ENCODE peak calls at places on chromosomes 4 and X, in nine cellular contexts. One of them, this sample, is unnamed. For H3K9me3 and H3K4me1, the result is how much of the 10 kb centered on the place peaks cover.

GRCh38 chr4:57073559-57073958 is 36.6 kb downstream of the IGFBP7 start:
- DNase-seq in thoracic aorta: no peak
- DNase-seq in Karpas-422: no peak
- DNase-seq in CD8-positive, alpha-beta memory T cell: no peak
- DNase-seq in suprapubic skin: no peak
- DNase-seq in naive thymus-derived CD4-positive, alpha-beta T cell: no peak
- DNase-seq in mesenchymal stem cell: no peak
- DNase-seq in A549: no peak
- DNase-seq in ovary: no peak
- DNase-seq in this sample: no peak

GRCh38 chrX:151970661-151971060 is 3.8 kb downstream of the GABRE start:
- DNase-seq in Karpas-422: no peak
- DNase-seq in mesenchymal stem cell: peak
- DNase-seq in suprapubic skin: peak
- DNase-seq in CD8-positive, alpha-beta memory T cell: no peak
- DNase-seq in naive thymus-derived CD4-positive, alpha-beta T cell: no peak
- DNase-seq in A549: peak
- DNase-seq in thoracic aorta: peak
- DNase-seq in ovary: peak
- DNase-seq in this sample: peak

GRCh38 chrX:29470029-29470428 is 745.3 kb upstream of the MAGEB2 start:
- DNase-seq in thoracic aorta: no peak
- DNase-seq in A549: peak
- DNase-seq in naive thymus-derived CD4-positive, alpha-beta T cell: no peak
- DNase-seq in suprapubic skin: no peak
- DNase-seq in mesenchymal stem cell: peak
- DNase-seq in ovary: no peak
- DNase-seq in Karpas-422: no peak
- DNase-seq in CD8-positive, alpha-beta memory T cell: no peak
- DNase-seq in this sample: no peak

GRCh38 chr4:152462715-152463114 is 73.2 kb downstream of the FBXW7 start:
- DNase-seq in suprapubic skin: no peak
- DNase-seq in thoracic aorta: no peak
- DNase-seq in mesenchymal stem cell: peak
- DNase-seq in A549: no peak
- DNase-seq in Karpas-422: no peak
- DNase-seq in naive thymus-derived CD4-positive, alpha-beta T cell: no peak
- DNase-seq in CD8-positive, alpha-beta memory T cell: no peak
- DNase-seq in ovary: no peak
- DNase-seq in this sample: no peak

GRCh38 chrX:74534569-74535038 is 79.8 kb downstream of the RLIM start:
- DNase-seq in A549: no peak
- DNase-seq in CD8-positive, alpha-beta memory T cell: no peak
- DNase-seq in thoracic aorta: no peak
- DNase-seq in ovary: no peak
- DNase-seq in Karpas-422: no peak
- DNase-seq in mesenchymal stem cell: peak
- DNase-seq in suprapubic skin: no peak
- DNase-seq in naive thymus-derived CD4-positive, alpha-beta T cell: no peak
- DNase-seq in this sample: no peak

GRCh38 chr4:85952518-85952917 is 407.3 kb downstream of the MAPK10 start:
- DNase-seq in Karpas-422: no peak
- DNase-seq in CD8-positive, alpha-beta memory T cell: no peak
- DNase-seq in ovary: no peak
- DNase-seq in naive thymus-derived CD4-positive, alpha-beta T cell: no peak
- DNase-seq in thoracic aorta: no peak
- DNase-seq in suprapubic skin: no peak
- DNase-seq in A549: peak
- DNase-seq in mesenchymal stem cell: peak
- DNase-seq in this sample: no peak

GRCh38 chr4:5051210-5051691 is at the start of gene STK32B:
- DNase-seq in thoracic aorta: no peak
- DNase-seq in ovary: peak
- DNase-seq in naive thymus-derived CD4-positive, alpha-beta T cell: no peak
- DNase-seq in CD8-positive, alpha-beta memory T cell: no peak
- DNase-seq in mesenchymal stem cell: peak
- DNase-seq in A549: peak
- DNase-seq in suprapubic skin: peak
- DNase-seq in Karpas-422: no peak
- DNase-seq in this sample: peak

GRCh38 chr4:54005475-54005874 is 58.9 kb downstream of the CHIC2 start:
- DNase-seq in naive thymus-derived CD4-positive, alpha-beta T cell: no peak
- DNase-seq in CD8-positive, alpha-beta memory T cell: no peak
- DNase-seq in mesenchymal stem cell: peak
- DNase-seq in thoracic aorta: no peak
- DNase-seq in Karpas-422: peak
- DNase-seq in A549: no peak
- DNase-seq in ovary: no peak
- DNase-seq in suprapubic skin: no peak
- DNase-seq in this sample: no peak

GRCh38 chrX:129836827-129837226 is 6.9 kb downstream of the ZDHHC9 start:
- DNase-seq in thoracic aorta: no peak
- DNase-seq in CD8-positive, alpha-beta memory T cell: no peak
- DNase-seq in suprapubic skin: no peak
- DNase-seq in Karpas-422: no peak
- DNase-seq in naive thymus-derived CD4-positive, alpha-beta T cell: no peak
- DNase-seq in mesenchymal stem cell: no peak
- DNase-seq in ovary: no peak
- DNase-seq in A549: no peak
- DNase-seq in this sample: no peak

GRCh38 chr4:7464259-7464655 is 29.5 kb upstream of the PSAPL1 start:
- DNase-seq in mesenchymal stem cell: no peak
- DNase-seq in Karpas-422: no peak
- DNase-seq in thoracic aorta: no peak
- DNase-seq in naive thymus-derived CD4-positive, alpha-beta T cell: no peak
- DNase-seq in A549: no peak
- DNase-seq in ovary: no peak
- DNase-seq in suprapubic skin: no peak
- DNase-seq in CD8-positive, alpha-beta memory T cell: no peak
- DNase-seq in this sample: no peak

GRCh38 chrX:154010330-154011087 is 9.2 kb downstream of the IRAK1 start:
- DNase-seq in Karpas-422: no peak
- DNase-seq in ovary: no peak
- DNase-seq in A549: peak
- DNase-seq in thoracic aorta: no peak
- DNase-seq in CD8-positive, alpha-beta memory T cell: no peak
- DNase-seq in suprapubic skin: no peak
- DNase-seq in mesenchymal stem cell: peak
- DNase-seq in naive thymus-derived CD4-positive, alpha-beta T cell: no peak
- DNase-seq in this sample: no peak

GRCh38 chr4:105022811-105023667 is 123.6 kb upstream of the TET2 start:
- DNase-seq in Karpas-422: no peak
- DNase-seq in CD8-positive, alpha-beta memory T cell: no peak
- DNase-seq in naive thymus-derived CD4-positive, alpha-beta T cell: no peak
- DNase-seq in thoracic aorta: no peak
- DNase-seq in mesenchymal stem cell: peak
- DNase-seq in ovary: no peak
- DNase-seq in A549: no peak
- DNase-seq in suprapubic skin: no peak
- DNase-seq in this sample: no peak

GRCh38 chr4:11632015-11632414 is 203.3 kb upstream of the HS3ST1 start:
- DNase-seq in naive thymus-derived CD4-positive, alpha-beta T cell: no peak
- DNase-seq in suprapubic skin: no peak
- DNase-seq in thoracic aorta: no peak
- DNase-seq in ovary: no peak
- DNase-seq in mesenchymal stem cell: no peak
- DNase-seq in CD8-positive, alpha-beta memory T cell: no peak
- DNase-seq in A549: no peak
- DNase-seq in Karpas-422: no peak
- DNase-seq in this sample: no peak

DNA sequence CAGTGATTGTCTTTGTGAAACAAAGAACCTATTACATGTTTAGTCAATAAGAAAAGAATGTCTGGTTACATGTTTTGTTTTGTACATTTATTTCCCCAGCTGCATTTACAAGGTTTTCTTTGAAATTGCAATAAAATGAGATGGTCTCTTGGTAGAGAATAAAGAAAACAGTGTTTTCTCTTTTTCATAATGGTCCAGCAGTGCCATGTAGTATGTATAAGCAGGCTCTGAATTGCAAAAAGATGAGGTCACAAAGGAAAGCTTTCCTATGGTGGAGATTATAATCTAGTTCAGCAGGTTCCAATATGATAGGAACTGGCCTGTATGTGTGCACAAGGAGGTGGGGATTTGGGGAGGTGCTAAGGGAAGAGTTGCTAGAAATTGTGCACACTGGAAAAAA is 1417.3 kb downstream of the STIM2 start:
- DNase-seq in A549: no peak
- DNase-seq in naive thymus-derived CD4-positive, alpha-beta T cell: no peak
- DNase-seq in mesenchymal stem cell: no peak
- DNase-seq in thoracic aorta: no peak
- DNase-seq in suprapubic skin: no peak
- DNase-seq in ovary: no peak
- DNase-seq in Karpas-422: no peak
- DNase-seq in CD8-positive, alpha-beta memory T cell: no peak
- DNase-seq in this sample: no peak
- H3K9me3 ChIP-seq in A549: under half
- H3K9me3 ChIP-seq in naive thymus-derived CD4-positive, alpha-beta T cell: under half
- H3K9me3 ChIP-seq in mesenchymal stem cell: under half
- H3K9me3 ChIP-seq in thoracic aorta: under half
- H3K9me3 ChIP-seq in suprapubic skin: under half
- H3K9me3 ChIP-seq in ovary: under half
- H3K9me3 ChIP-seq in Karpas-422: under half
- H3K9me3 ChIP-seq in CD8-positive, alpha-beta memory T cell: under half
- H3K9me3 ChIP-seq in this sample: under half

GRCh38 chr4:3783691-3784306 is 17.6 kb downstream of the ADRA2C start:
- DNase-seq in suprapubic skin: no peak
- DNase-seq in Karpas-422: no peak
- DNase-seq in A549: peak
- DNase-seq in CD8-positive, alpha-beta memory T cell: no peak
- DNase-seq in thoracic aorta: no peak
- DNase-seq in naive thymus-derived CD4-positive, alpha-beta T cell: no peak
- DNase-seq in mesenchymal stem cell: no peak
- DNase-seq in ovary: no peak
- DNase-seq in this sample: no peak

GRCh38 chr4:3785292-3785565 is 19.0 kb downstream of the ADRA2C start:
- DNase-seq in ovary: no peak
- DNase-seq in CD8-positive, alpha-beta memory T cell: no peak
- DNase-seq in suprapubic skin: no peak
- DNase-seq in Karpas-422: no peak
- DNase-seq in thoracic aorta: no peak
- DNase-seq in naive thymus-derived CD4-positive, alpha-beta T cell: no peak
- DNase-seq in A549: no peak
- DNase-seq in mesenchymal stem cell: no peak
- DNase-seq in this sample: no peak

GRCh38 chr4:3786196-3786869 is 20.1 kb downstream of the ADRA2C start:
- DNase-seq in A549: peak
- DNase-seq in thoracic aorta: no peak
- DNase-seq in Karpas-422: no peak
- DNase-seq in naive thymus-derived CD4-positive, alpha-beta T cell: no peak
- DNase-seq in suprapubic skin: no peak
- DNase-seq in ovary: no peak
- DNase-seq in CD8-positive, alpha-beta memory T cell: no peak
- DNase-seq in mesenchymal stem cell: no peak
- DNase-seq in this sample: no peak

GRCh38 chr4:3781997-3782930 is 16.1 kb downstream of the ADRA2C start:
- DNase-seq in thoracic aorta: no peak
- DNase-seq in suprapubic skin: no peak
- DNase-seq in CD8-positive, alpha-beta memory T cell: no peak
- DNase-seq in mesenchymal stem cell: no peak
- DNase-seq in Karpas-422: no peak
- DNase-seq in ovary: no peak
- DNase-seq in A549: no peak
- DNase-seq in naive thymus-derived CD4-positive, alpha-beta T cell: no peak
- DNase-seq in this sample: no peak

DNA sequence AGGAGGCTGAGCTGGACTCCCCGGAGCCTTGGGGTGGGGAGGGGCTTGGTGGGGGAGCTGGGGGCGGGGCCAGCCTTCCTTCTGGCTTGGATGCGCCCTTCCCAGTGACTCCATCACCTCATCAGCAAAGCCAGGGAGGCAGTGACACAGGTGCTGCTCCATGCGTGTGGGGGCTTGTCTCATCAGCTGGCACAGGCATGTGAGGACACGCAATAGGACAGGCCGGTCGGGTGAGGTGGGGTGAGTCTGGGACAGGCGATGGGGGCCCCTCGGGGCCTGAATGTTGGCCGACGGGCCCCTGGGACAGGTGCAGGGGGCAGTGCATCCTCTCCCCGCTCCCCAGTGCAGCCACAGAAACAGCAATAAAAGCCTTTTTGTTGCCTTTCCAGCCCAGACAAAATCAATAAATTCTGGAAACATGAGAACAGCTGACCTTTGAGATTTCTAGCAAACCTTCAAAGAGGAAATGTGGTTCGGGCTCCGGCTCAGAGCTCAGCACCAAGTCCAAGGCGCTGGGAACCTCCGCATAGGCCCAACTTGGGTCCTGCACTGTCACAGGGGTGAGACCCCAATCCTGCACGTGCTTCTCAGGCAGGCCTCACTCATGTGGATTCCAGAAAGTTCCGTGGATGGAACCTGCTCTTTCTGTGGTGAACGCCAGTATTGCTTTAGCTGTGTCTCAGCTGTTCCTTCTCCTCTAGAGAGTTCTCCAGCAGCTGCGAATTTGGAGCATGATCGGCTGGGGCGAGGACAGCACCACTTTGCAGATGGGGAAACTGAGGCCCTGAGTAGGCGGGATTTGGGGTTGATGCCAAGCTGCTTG is 18.5 kb downstream of the ADRA2C start:
- DNase-seq in Karpas-422: no peak
- DNase-seq in thoracic aorta: no peak
- DNase-seq in A549: no peak
- DNase-seq in suprapubic skin: no peak
- DNase-seq in naive thymus-derived CD4-positive, alpha-beta T cell: no peak
- DNase-seq in CD8-positive, alpha-beta memory T cell: no peak
- DNase-seq in ovary: no peak
- DNase-seq in mesenchymal stem cell: no peak
- DNase-seq in this sample: no peak
- H3K4me1 ChIP-seq in Karpas-422: under half
- H3K4me1 ChIP-seq in thoracic aorta: under half
- H3K4me1 ChIP-seq in A549: under half
- H3K4me1 ChIP-seq in suprapubic skin: under half
- H3K4me1 ChIP-seq in naive thymus-derived CD4-positive, alpha-beta T cell: under half
- H3K4me1 ChIP-seq in CD8-positive, alpha-beta memory T cell: under half
- H3K4me1 ChIP-seq in ovary: under half
- H3K4me1 ChIP-seq in mesenchymal stem cell: under half
- H3K4me1 ChIP-seq in this sample: under half

GRCh38 chr4:560061-560460 is 16.0 kb downstream of the TMEM271 start:
- DNase-seq in CD8-positive, alpha-beta memory T cell: no peak
- DNase-seq in ovary: no peak
- DNase-seq in thoracic aorta: no peak
- DNase-seq in Karpas-422: no peak
- DNase-seq in naive thymus-derived CD4-positive, alpha-beta T cell: no peak
- DNase-seq in suprapubic skin: no peak
- DNase-seq in A549: no peak
- DNase-seq in mesenchymal stem cell: no peak
- DNase-seq in this sample: no peak
- H3K9me3 ChIP-seq in CD8-positive, alpha-beta memory T cell: under half
- H3K9me3 ChIP-seq in ovary: under half
- H3K9me3 ChIP-seq in thoracic aorta: under half
- H3K9me3 ChIP-seq in Karpas-422: under half
- H3K9me3 ChIP-seq in naive thymus-derived CD4-positive, alpha-beta T cell: under half
- H3K9me3 ChIP-seq in suprapubic skin: under half
- H3K9me3 ChIP-seq in A549: under half
- H3K9me3 ChIP-seq in mesenchymal stem cell: under half
- H3K9me3 ChIP-seq in this sample: under half

DNA sequence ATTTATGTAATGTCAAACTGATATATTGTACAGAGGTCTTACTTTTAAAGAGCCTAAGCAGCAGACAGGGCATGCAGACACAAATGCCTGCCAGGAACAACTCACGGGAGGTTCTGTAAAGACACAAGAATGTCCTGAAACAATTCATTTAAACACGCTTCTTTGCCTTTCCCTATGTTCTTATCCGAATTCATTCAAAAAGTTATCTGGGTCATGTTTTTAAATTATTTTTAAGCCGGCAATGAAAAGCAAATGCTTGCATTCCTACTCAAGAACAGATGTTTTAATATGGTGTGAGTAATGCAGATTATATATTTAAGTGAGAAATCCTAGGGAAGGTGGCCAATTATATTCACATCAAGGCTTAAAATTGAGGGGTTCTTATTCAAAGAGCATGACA is 192.6 kb downstream of the PDGFC start:
- DNase-seq in naive thymus-derived CD4-positive, alpha-beta T cell: no peak
- DNase-seq in Karpas-422: no peak
- DNase-seq in A549: no peak
- DNase-seq in suprapubic skin: no peak
- DNase-seq in CD8-positive, alpha-beta memory T cell: no peak
- DNase-seq in thoracic aorta: no peak
- DNase-seq in mesenchymal stem cell: no peak
- DNase-seq in ovary: no peak
- DNase-seq in this sample: no peak
- H3K4me1 ChIP-seq in naive thymus-derived CD4-positive, alpha-beta T cell: under half
- H3K4me1 ChIP-seq in Karpas-422: under half
- H3K4me1 ChIP-seq in A549: under half
- H3K4me1 ChIP-seq in suprapubic skin: half or more
- H3K4me1 ChIP-seq in CD8-positive, alpha-beta memory T cell: under half
- H3K4me1 ChIP-seq in thoracic aorta: under half
- H3K4me1 ChIP-seq in mesenchymal stem cell: under half
- H3K4me1 ChIP-seq in ovary: under half
- H3K4me1 ChIP-seq in this sample: under half